ENCODE peak calls at places on chromosomes 7 and 10, in seven cellular contexts. One of them, this sample, is unnamed.

GRCh38 chr7:158362001-158362400 is 225.6 kb downstream of the PTPRN2 start:
- DNase-seq in K562: no peak
- DNase-seq in HepG2: no peak
- DNase-seq in H1: peak
- DNase-seq in SK-N-SH: no peak
- DNase-seq in GM12878: no peak
- DNase-seq in HCT116: no peak
- DNase-seq in this sample: no peak

GRCh38 chr7:151934584-151934983 is 21.7 kb upstream of the GALNTL5 start:
- DNase-seq in H1: no peak
- DNase-seq in HCT116: no peak
- DNase-seq in GM12878: no peak
- DNase-seq in HepG2: no peak
- DNase-seq in K562: no peak
- DNase-seq in SK-N-SH: no peak
- DNase-seq in this sample: no peak

GRCh38 chr7:114081606-114082425 is 163.0 kb upstream of the PPP1R3A start:
- DNase-seq in HepG2: peak
- DNase-seq in GM12878: no peak
- DNase-seq in K562: no peak
- DNase-seq in SK-N-SH: peak
- DNase-seq in H1: no peak
- DNase-seq in HCT116: peak
- DNase-seq in this sample: peak

GRCh38 chr10:47325303-47326291 is 3.3 kb downstream of the GDF2 start:
- DNase-seq in HepG2: no peak
- DNase-seq in H1: no peak
- DNase-seq in SK-N-SH: no peak
- DNase-seq in K562: no peak
- DNase-seq in GM12878: no peak
- DNase-seq in HCT116: no peak
- DNase-seq in this sample: no peak

GRCh38 chr10:113524120-113524519 is 28.7 kb upstream of the HABP2 start:
- DNase-seq in H1: no peak
- DNase-seq in K562: peak
- DNase-seq in GM12878: no peak
- DNase-seq in SK-N-SH: no peak
- DNase-seq in HCT116: no peak
- DNase-seq in HepG2: peak
- DNase-seq in this sample: no peak

GRCh38 chr10:48791267-48791928 is 106.7 kb downstream of the WDFY4 start:
- DNase-seq in K562: no peak
- DNase-seq in GM12878: no peak
- DNase-seq in HepG2: no peak
- DNase-seq in HCT116: no peak
- DNase-seq in SK-N-SH: no peak
- DNase-seq in H1: no peak
- DNase-seq in this sample: no peak

GRCh38 chr10:43284341-43284910 is 17.6 kb upstream of the RASGEF1A start:
- DNase-seq in HCT116: no peak
- DNase-seq in GM12878: no peak
- DNase-seq in H1: no peak
- DNase-seq in SK-N-SH: no peak
- DNase-seq in HepG2: no peak
- DNase-seq in K562: no peak
- DNase-seq in this sample: peak

GRCh38 chr10:131972474-131973071 is 9.2 kb downstream of the BNIP3 start:
- DNase-seq in HCT116: no peak
- DNase-seq in H1: no peak
- DNase-seq in SK-N-SH: peak
- DNase-seq in HepG2: no peak
- DNase-seq in K562: peak
- DNase-seq in GM12878: no peak
- DNase-seq in this sample: peak

GRCh38 chr7:69597278-69598076 is 798 bp upstream of the AUTS2 start:
- DNase-seq in H1: peak
- DNase-seq in GM12878: no peak
- DNase-seq in HepG2: no peak
- DNase-seq in HCT116: no peak
- DNase-seq in SK-N-SH: peak
- DNase-seq in K562: no peak
- DNase-seq in this sample: peak

GRCh38 chr10:12902135-12902572 is 99.4 kb downstream of the CCDC3 start:
- DNase-seq in HCT116: peak
- DNase-seq in HepG2: peak
- DNase-seq in GM12878: peak
- DNase-seq in SK-N-SH: peak
- DNase-seq in K562: peak
- DNase-seq in H1: peak
- DNase-seq in this sample: peak

GRCh38 chr7:145005601-145006000 is 169.7 kb upstream of the TPK1 start:
- DNase-seq in SK-N-SH: no peak
- DNase-seq in K562: no peak
- DNase-seq in H1: no peak
- DNase-seq in GM12878: no peak
- DNase-seq in HCT116: no peak
- DNase-seq in HepG2: no peak
- DNase-seq in this sample: peak

GRCh38 chr10:19416164-19416563 is 367.6 kb downstream of the MALRD1 start:
- DNase-seq in GM12878: no peak
- DNase-seq in K562: no peak
- DNase-seq in H1: no peak
- DNase-seq in SK-N-SH: no peak
- DNase-seq in HepG2: no peak
- DNase-seq in HCT116: no peak
- DNase-seq in this sample: no peak

GRCh38 chr10:107166378-107166777 is 1.9 kb upstream of the SORCS1 start:
- DNase-seq in HCT116: no peak
- DNase-seq in HepG2: no peak
- DNase-seq in K562: no peak
- DNase-seq in SK-N-SH: peak
- DNase-seq in H1: no peak
- DNase-seq in GM12878: no peak
- DNase-seq in this sample: no peak

GRCh38 chr10:21626457-21627161 is 92.6 kb downstream of the MLLT10 start:
- DNase-seq in GM12878: no peak
- DNase-seq in SK-N-SH: no peak
- DNase-seq in HCT116: no peak
- DNase-seq in K562: no peak
- DNase-seq in H1: no peak
- DNase-seq in HepG2: no peak
- DNase-seq in this sample: no peak

GRCh38 chr7:112006071-112006470 is 200.1 kb downstream of the DOCK4 start:
- DNase-seq in H1: no peak
- DNase-seq in GM12878: no peak
- DNase-seq in K562: no peak
- DNase-seq in SK-N-SH: no peak
- DNase-seq in HepG2: no peak
- DNase-seq in HCT116: no peak
- DNase-seq in this sample: no peak

GRCh38 chr7:159032310-159032709 is 112.4 kb downstream of the VIPR2 start:
- DNase-seq in H1: peak
- DNase-seq in HCT116: no peak
- DNase-seq in K562: no peak
- DNase-seq in SK-N-SH: no peak
- DNase-seq in HepG2: no peak
- DNase-seq in GM12878: no peak
- DNase-seq in this sample: no peak

GRCh38 chr10:48523212-48523819 is 81.6 kb downstream of the ARHGAP22 start:
- DNase-seq in HCT116: peak
- DNase-seq in HepG2: no peak
- DNase-seq in SK-N-SH: peak
- DNase-seq in GM12878: no peak
- DNase-seq in K562: peak
- DNase-seq in H1: no peak
- DNase-seq in this sample: peak

GRCh38 chr10:6039711-6040110 is 22.5 kb downstream of the IL2RA start:
- DNase-seq in H1: peak
- DNase-seq in K562: no peak
- DNase-seq in GM12878: no peak
- DNase-seq in SK-N-SH: no peak
- DNase-seq in HepG2: no peak
- DNase-seq in HCT116: no peak
- DNase-seq in this sample: no peak

GRCh38 chr7:157721468-157722136 is 384.8 kb downstream of the DNAJB6 start:
- DNase-seq in HepG2: no peak
- DNase-seq in HCT116: no peak
- DNase-seq in GM12878: no peak
- DNase-seq in SK-N-SH: no peak
- DNase-seq in H1: no peak
- DNase-seq in K562: no peak
- DNase-seq in this sample: no peak

DNA sequence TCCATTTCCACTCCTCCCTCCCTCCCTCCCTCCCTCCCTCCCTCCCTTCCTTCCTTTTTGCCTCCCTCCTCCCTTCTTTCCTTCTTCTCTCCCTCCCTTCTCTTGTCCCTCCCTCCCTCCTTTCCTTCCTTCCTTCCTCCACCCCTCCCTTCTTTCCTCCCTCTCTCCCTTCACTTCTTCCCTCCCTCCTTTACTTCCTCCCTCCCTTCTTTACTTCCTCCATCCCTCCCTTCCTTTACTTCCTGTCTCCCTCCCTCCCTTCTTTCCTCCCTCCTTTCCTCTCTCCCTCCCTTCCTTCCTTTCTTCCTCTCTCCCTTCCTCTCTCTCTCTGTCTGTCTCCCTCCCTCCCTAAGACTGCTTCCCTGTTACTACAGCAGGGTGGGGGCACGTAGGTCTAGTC is 598.6 kb upstream of the FOXK1 start:
- DNase-seq in HepG2: no peak
- DNase-seq in SK-N-SH: no peak
- DNase-seq in HCT116: no peak
- DNase-seq in K562: no peak
- DNase-seq in H1: no peak
- DNase-seq in GM12878: no peak
- DNase-seq in this sample: no peak
- TF ChIP-seq JUND in HepG2: no peak
- TF ChIP-seq JUND in SK-N-SH: no peak
- TF ChIP-seq JUND in HCT116: no peak
- TF ChIP-seq JUND in K562: no peak
- TF ChIP-seq JUND in H1: no peak
- TF ChIP-seq JUND in GM12878: no peak
- TF ChIP-seq JUND in this sample: no peak

GRCh38 chr7:91681718-91682117 is 198.8 kb downstream of the MTERF1 start:
- DNase-seq in SK-N-SH: no peak
- DNase-seq in HepG2: no peak
- DNase-seq in HCT116: no peak
- DNase-seq in K562: no peak
- DNase-seq in H1: no peak
- DNase-seq in GM12878: no peak
- DNase-seq in this sample: no peak

GRCh38 chr7:91685544-91685943 is 195.0 kb downstream of the MTERF1 start:
- DNase-seq in H1: no peak
- DNase-seq in SK-N-SH: no peak
- DNase-seq in GM12878: no peak
- DNase-seq in K562: no peak
- DNase-seq in HCT116: no peak
- DNase-seq in HepG2: no peak
- DNase-seq in this sample: no peak

DNA sequence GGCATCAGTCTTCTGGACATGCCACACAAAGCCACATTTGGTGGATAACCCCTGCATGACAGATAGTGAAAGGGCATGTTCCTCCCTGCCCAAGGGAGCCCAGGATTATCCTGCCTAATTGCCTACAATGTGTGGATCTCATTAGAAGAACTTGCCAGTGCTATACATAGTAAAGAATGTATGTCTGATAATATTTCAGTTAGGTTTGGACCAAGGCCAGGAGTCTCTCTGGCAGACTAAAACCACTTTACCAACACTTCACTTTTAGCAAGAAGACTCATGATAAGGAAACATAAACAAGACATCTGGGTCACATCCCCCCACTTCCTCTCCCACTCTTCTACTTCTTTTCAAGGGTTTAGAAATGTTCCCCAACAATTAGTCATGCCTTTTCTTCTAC is 196.7 kb downstream of the MTERF1 start:
- DNase-seq in SK-N-SH: peak
- DNase-seq in HepG2: no peak
- DNase-seq in H1: no peak
- DNase-seq in GM12878: no peak
- DNase-seq in K562: no peak
- DNase-seq in HCT116: no peak
- DNase-seq in this sample: no peak
- TF ChIP-seq JUND in SK-N-SH: no peak
- TF ChIP-seq JUND in HepG2: no peak
- TF ChIP-seq JUND in H1: no peak
- TF ChIP-seq JUND in GM12878: no peak
- TF ChIP-seq JUND in K562: no peak
- TF ChIP-seq JUND in HCT116: no peak
- TF ChIP-seq JUND in this sample: no peak

DNA sequence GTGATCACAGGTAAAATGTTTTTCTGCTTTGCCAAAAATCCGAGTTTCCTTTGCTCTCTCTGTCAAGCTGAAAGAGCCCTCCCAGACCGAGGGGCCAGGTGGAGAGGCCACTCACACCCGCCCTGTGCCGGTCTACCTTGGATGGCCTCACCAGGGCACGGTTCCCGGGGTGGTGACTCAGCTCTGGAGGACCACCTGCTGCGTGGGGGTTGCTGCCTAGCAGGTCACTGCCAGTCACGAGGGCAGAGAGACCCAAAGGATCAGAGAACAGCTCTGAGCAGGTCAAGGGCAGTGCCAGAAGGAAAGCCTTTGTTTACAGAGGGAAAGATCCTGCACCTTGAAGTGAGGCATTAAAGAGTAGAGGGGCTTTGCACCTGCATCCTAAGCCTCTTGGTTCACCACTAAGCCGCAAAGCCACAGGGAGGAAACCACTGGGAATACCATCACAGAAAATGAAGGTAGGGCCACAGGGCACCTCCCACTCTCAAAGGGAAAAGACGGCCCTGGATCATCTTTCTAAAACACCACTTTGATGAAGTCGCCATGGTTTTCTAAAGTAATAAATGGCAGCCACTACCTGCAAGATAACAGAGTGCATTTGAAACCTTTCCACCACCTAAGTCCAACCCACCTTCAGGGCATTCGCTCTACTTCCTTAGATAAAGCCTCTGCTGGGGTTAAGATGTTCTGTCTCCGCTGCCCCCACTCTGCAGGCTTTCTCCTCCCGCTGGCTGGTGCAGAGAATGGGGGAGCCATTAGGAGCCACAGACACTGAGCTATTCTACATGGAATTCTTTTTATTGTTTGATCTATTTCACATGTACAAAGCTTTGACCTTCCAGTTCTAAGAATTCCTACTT is 160.4 kb upstream of the KLF14 start:
- DNase-seq in K562: peak
- DNase-seq in GM12878: no peak
- DNase-seq in SK-N-SH: no peak
- DNase-seq in H1: no peak
- DNase-seq in HCT116: peak
- DNase-seq in HepG2: peak
- DNase-seq in this sample: no peak
- TF ChIP-seq JUND in K562: no peak
- TF ChIP-seq JUND in GM12878: no peak
- TF ChIP-seq JUND in SK-N-SH: peak
- TF ChIP-seq JUND in H1: peak
- TF ChIP-seq JUND in HCT116: no peak
- TF ChIP-seq JUND in HepG2: peak
- TF ChIP-seq JUND in this sample: no peak

GRCh38 chr7:6453737-6454136 is 6.0 kb upstream of the DAGLB start:
- DNase-seq in SK-N-SH: no peak
- DNase-seq in H1: no peak
- DNase-seq in K562: no peak
- DNase-seq in GM12878: no peak
- DNase-seq in HCT116: peak
- DNase-seq in HepG2: peak
- DNase-seq in this sample: no peak
- TF ChIP-seq JUND in SK-N-SH: peak
- TF ChIP-seq JUND in H1: no peak
- TF ChIP-seq JUND in K562: no peak
- TF ChIP-seq JUND in GM12878: no peak
- TF ChIP-seq JUND in HCT116: no peak
- TF ChIP-seq JUND in HepG2: no peak
- TF ChIP-seq JUND in this sample: no peak

This sample was measured in T47D.